ENCODE peak calls at places on chromosome 18, in six cellular contexts. F is H7; Q is IMR-90; L is brain microvascular endothelial cell; H is CD8-positive, alpha-beta memory T cell; X is esophagus squamous epithelium. E is an unnamed sample.

GRCh38 chr18:8380926-8381325 is 228.3 kb upstream of the RAB12 start:
- DNase-seq in Q (peak; percentile 71), L (no peak), H (no peak), X (no peak), F (no peak), E (no peak)

GRCh38 chr18:40673150-40673549 is 1281.9 kb upstream of the PIK3C3 start:
- DNase-seq in X (no peak), L (no peak), H (no peak), Q (no peak), F (no peak), E (no peak)

GRCh38 chr18:46917808-46918600 is 602 bp downstream of the KATNAL2 start:
- DNase-seq in H (peak; percentile 1), Q (peak; percentile 37), F (peak; percentile 74), X (no peak), L (peak; percentile 41), E (peak; percentile 74)

GRCh38 chr18:63887424-63887823 is at the start of gene SERPINB2:
- DNase-seq in L (peak; percentile 21), H (no peak), F (no peak), Q (peak; percentile 41), X (no peak), E (no peak)

GRCh38 chr18:54023471-54023870 is 201.0 kb downstream of the MBD2 start:
- DNase-seq in F (no peak), H (no peak), L (peak; percentile 93), X (no peak), Q (no peak), E (no peak)

GRCh38 chr18:6994719-6995430 is 122.7 kb downstream of the LAMA1 start:
- DNase-seq in F (no peak), Q (no peak), H (no peak), X (no peak), L (no peak), E (no peak)

GRCh38 chr18:70931942-70932814 is 643.3 kb downstream of the SOCS6 start:
- DNase-seq in L (peak; percentile 10), Q (peak; percentile 17), F (peak; percentile 22), X (no peak), H (no peak), E (no peak)

GRCh38 chr18:74826560-74826959 is 228.9 kb downstream of the ZNF407 start:
- DNase-seq in L (no peak), H (no peak), F (no peak), Q (peak; percentile 43), X (no peak), E (no peak)

GRCh38 chr18:5294618-5295230 is 802 bp downstream of the ZBTB14 start:
- DNase-seq in H (peak; percentile 72), L (peak; percentile 40), X (peak; percentile 37), F (no peak), Q (peak; percentile 51), E (no peak)

GRCh38 chr18:7165846-7166393 is 48.3 kb upstream of the LAMA1 start:
- DNase-seq in L (no peak), X (no peak), H (no peak), F (no peak), Q (no peak), E (no peak)

DNA sequence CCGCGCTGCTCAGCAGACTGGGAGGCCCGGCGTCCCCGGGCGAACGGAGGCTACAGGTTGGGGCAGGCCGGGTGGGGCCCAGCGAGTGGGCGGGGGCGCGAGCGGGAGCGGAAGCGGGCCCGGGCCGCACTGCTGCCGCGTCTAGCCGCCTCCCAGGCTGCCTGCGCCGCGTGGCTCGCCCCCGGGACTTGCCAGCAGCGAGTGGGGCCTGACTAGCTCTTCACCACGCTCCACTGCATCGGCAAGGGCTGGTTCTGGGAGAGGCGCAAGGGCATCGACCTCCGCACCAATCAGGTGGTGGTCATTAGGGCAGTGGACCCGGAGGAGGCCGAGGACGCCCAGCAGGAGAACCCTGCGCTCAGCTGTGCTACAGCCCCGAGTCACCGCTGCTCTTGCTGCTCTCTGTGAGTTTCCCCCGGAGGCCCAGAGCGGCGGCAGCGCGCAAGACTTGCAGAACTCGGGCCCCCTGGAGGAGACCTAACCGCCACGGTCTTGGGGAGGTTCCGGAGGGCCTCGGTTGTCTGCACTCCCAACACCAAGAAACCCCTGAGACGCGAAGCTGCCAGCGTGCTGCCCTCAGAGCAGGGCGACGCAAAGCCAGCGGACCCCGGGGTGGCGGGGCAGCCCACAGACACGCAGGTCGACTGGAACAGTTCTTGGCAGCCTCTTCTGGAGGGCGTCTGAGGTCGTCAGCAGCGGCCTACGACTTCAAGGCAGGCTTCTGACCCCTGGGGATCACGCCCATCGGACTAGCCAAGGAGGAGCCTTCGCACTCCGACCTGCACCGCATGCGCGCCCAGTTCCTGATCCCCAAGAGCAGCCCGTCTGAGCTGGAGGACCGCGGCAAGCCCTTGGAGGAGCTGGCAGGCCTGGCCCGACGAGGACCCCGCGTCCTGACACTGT is 27.2 kb upstream of the PTPN2 start:
- DNase-seq in F (peak; percentile 62), Q (no peak), L (no peak), H (peak; percentile 52), X (no peak), E (no peak)
- H3K27me3 ChIP-seq in F (no peaks in the 10 kb centered on the region), Q (no peaks in the 10 kb centered on the region), L (no peaks in the 10 kb centered on the region), H (no peaks in the 10 kb centered on the region), X (no peaks in the 10 kb centered on the region), E (peaks cover 2% of the 10 kb centered on the region)

GRCh38 chr18:62017618-62018017 is 124.8 kb upstream of the RNF152 start:
- DNase-seq in X (no peak), L (no peak), Q (no peak), F (no peak), H (no peak), E (no peak)
- H3K27me3 ChIP-seq in X (no peaks in the 10 kb centered on the region), L (no peaks in the 10 kb centered on the region), Q (no peaks in the 10 kb centered on the region), F (no peaks in the 10 kb centered on the region), H (no peaks in the 10 kb centered on the region), E (peaks cover 3% of the 10 kb centered on the region)

GRCh38 chr18:60082790-60083189 is 183.0 kb downstream of the PMAIP1 start:
- DNase-seq in X (no peak), H (no peak), L (no peak), F (peak; percentile 3), Q (no peak), E (no peak)

DNA sequence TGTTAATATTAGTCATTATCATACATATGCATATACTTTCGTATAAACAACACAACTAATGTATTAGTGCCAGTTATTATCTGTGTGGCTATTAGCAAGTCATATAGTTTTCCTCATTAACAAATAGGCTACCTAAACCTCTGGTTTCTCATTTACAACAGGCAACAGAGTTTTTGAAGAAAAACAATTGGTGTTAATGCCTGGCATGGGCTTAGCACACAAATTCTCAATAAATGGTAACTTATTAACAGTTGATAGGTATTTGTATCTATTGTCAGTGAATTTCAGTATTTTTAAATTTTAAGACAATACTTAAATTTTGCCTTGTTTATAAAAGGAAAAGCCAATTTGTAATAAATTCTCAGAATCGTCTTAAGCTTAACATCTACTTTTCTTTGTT is 182.5 kb downstream of the PMAIP1 start:
- DNase-seq in H (no peak), X (no peak), F (no peak), L (no peak), Q (no peak), E (no peak)
- H3K27me3 ChIP-seq in H (no peaks in the 10 kb centered on the region), X (no peaks in the 10 kb centered on the region), F (no peaks in the 10 kb centered on the region), L (peaks cover 2% of the 10 kb centered on the region), Q (peaks cover 5% of the 10 kb centered on the region), E (no peaks in the 10 kb centered on the region)

GRCh38 chr18:76788571-76789317 is 33.6 kb upstream of the ZNF236 start:
- DNase-seq in Q (no peak), L (no peak), F (no peak), X (no peak), H (no peak), E (no peak)
- H3K27me3 ChIP-seq in Q (no peaks in the 10 kb centered on the region), L (no peaks in the 10 kb centered on the region), F (no peaks in the 10 kb centered on the region), X (no peaks in the 10 kb centered on the region), H (no peaks in the 10 kb centered on the region), E (no peaks in the 10 kb centered on the region)